ENCODE peak calls at places on chromosomes 2 and 18, in ten cellular contexts. One of them, this sample, is unnamed. For H3K4me1, the result is how much of the 10 kb centered on the place peaks cover.

GRCh38 chr18:78857252-78858150 is 122.1 kb upstream of the SALL3 start:
- DNase-seq in mesendoderm: no peak
- DNase-seq in endothelial cell of umbilical vein: no peak
- DNase-seq in upper lobe of left lung: no peak
- DNase-seq in A549: no peak
- DNase-seq in heart right ventricle: no peak
- DNase-seq in fibroblast of lung: no peak
- DNase-seq in Panc1: no peak
- DNase-seq in HCT116: no peak
- DNase-seq in spleen: no peak
- DNase-seq in this sample: no peak

GRCh38 chr2:147033046-147033445 is 811.8 kb upstream of the ACVR2A start:
- DNase-seq in mesendoderm: no peak
- DNase-seq in endothelial cell of umbilical vein: no peak
- DNase-seq in upper lobe of left lung: no peak
- DNase-seq in A549: no peak
- DNase-seq in heart right ventricle: no peak
- DNase-seq in fibroblast of lung: peak
- DNase-seq in Panc1: no peak
- DNase-seq in HCT116: no peak
- DNase-seq in spleen: no peak
- DNase-seq in this sample: no peak

GRCh38 chr2:210818473-210818872 is 262.1 kb downstream of the CPS1 start:
- DNase-seq in mesendoderm: peak
- DNase-seq in endothelial cell of umbilical vein: no peak
- DNase-seq in upper lobe of left lung: no peak
- DNase-seq in A549: no peak
- DNase-seq in heart right ventricle: no peak
- DNase-seq in fibroblast of lung: no peak
- DNase-seq in Panc1: no peak
- DNase-seq in HCT116: no peak
- DNase-seq in spleen: no peak
- DNase-seq in this sample: no peak

GRCh38 chr18:36828157-36828629 is 609 bp downstream of the TPGS2 start:
- DNase-seq in mesendoderm: peak
- DNase-seq in endothelial cell of umbilical vein: peak
- DNase-seq in upper lobe of left lung: peak
- DNase-seq in A549: peak
- DNase-seq in heart right ventricle: peak
- DNase-seq in fibroblast of lung: peak
- DNase-seq in Panc1: no peak
- DNase-seq in HCT116: peak
- DNase-seq in spleen: no peak
- DNase-seq in this sample: peak

GRCh38 chr2:26621469-26622199 is 19.5 kb downstream of the CIB4 start:
- DNase-seq in mesendoderm: no peak
- DNase-seq in endothelial cell of umbilical vein: no peak
- DNase-seq in upper lobe of left lung: no peak
- DNase-seq in A549: no peak
- DNase-seq in heart right ventricle: no peak
- DNase-seq in fibroblast of lung: no peak
- DNase-seq in Panc1: no peak
- DNase-seq in HCT116: no peak
- DNase-seq in spleen: peak
- DNase-seq in this sample: no peak

GRCh38 chr18:75265255-75265654 is 54.7 kb downstream of the TSHZ1 start:
- DNase-seq in mesendoderm: no peak
- DNase-seq in endothelial cell of umbilical vein: no peak
- DNase-seq in upper lobe of left lung: no peak
- DNase-seq in A549: no peak
- DNase-seq in heart right ventricle: no peak
- DNase-seq in fibroblast of lung: no peak
- DNase-seq in Panc1: no peak
- DNase-seq in HCT116: no peak
- DNase-seq in spleen: no peak
- DNase-seq in this sample: no peak

GRCh38 chr2:127585270-127585807 is 49.9 kb downstream of the MYO7B start:
- DNase-seq in mesendoderm: no peak
- DNase-seq in endothelial cell of umbilical vein: no peak
- DNase-seq in upper lobe of left lung: no peak
- DNase-seq in A549: no peak
- DNase-seq in heart right ventricle: no peak
- DNase-seq in fibroblast of lung: no peak
- DNase-seq in Panc1: no peak
- DNase-seq in HCT116: no peak
- DNase-seq in spleen: no peak
- DNase-seq in this sample: no peak

GRCh38 chr2:57906152-57906732 is 140.4 kb upstream of the VRK2 start:
- DNase-seq in mesendoderm: peak
- DNase-seq in endothelial cell of umbilical vein: peak
- DNase-seq in upper lobe of left lung: no peak
- DNase-seq in A549: peak
- DNase-seq in heart right ventricle: no peak
- DNase-seq in fibroblast of lung: peak
- DNase-seq in Panc1: peak
- DNase-seq in HCT116: no peak
- DNase-seq in spleen: no peak
- DNase-seq in this sample: peak

GRCh38 chr2:54997826-54998225 is 52.4 kb downstream of the RTN4 start:
- DNase-seq in mesendoderm: no peak
- DNase-seq in endothelial cell of umbilical vein: no peak
- DNase-seq in upper lobe of left lung: no peak
- DNase-seq in A549: no peak
- DNase-seq in heart right ventricle: no peak
- DNase-seq in fibroblast of lung: no peak
- DNase-seq in Panc1: no peak
- DNase-seq in HCT116: no peak
- DNase-seq in spleen: no peak
- DNase-seq in this sample: peak

GRCh38 chr2:55003706-55004639 is 46.3 kb downstream of the RTN4 start:
- DNase-seq in mesendoderm: no peak
- DNase-seq in endothelial cell of umbilical vein: no peak
- DNase-seq in upper lobe of left lung: no peak
- DNase-seq in A549: no peak
- DNase-seq in heart right ventricle: no peak
- DNase-seq in fibroblast of lung: no peak
- DNase-seq in Panc1: no peak
- DNase-seq in HCT116: no peak
- DNase-seq in spleen: no peak
- DNase-seq in this sample: no peak

GRCh38 chr2:55000335-55000734 is 49.9 kb downstream of the RTN4 start:
- DNase-seq in mesendoderm: no peak
- DNase-seq in endothelial cell of umbilical vein: no peak
- DNase-seq in upper lobe of left lung: no peak
- DNase-seq in A549: no peak
- DNase-seq in heart right ventricle: no peak
- DNase-seq in fibroblast of lung: no peak
- DNase-seq in Panc1: no peak
- DNase-seq in HCT116: no peak
- DNase-seq in spleen: no peak
- DNase-seq in this sample: no peak

GRCh38 chr2:54995553-54995952 is 54.7 kb downstream of the RTN4 start:
- DNase-seq in mesendoderm: no peak
- DNase-seq in endothelial cell of umbilical vein: no peak
- DNase-seq in upper lobe of left lung: no peak
- DNase-seq in A549: no peak
- DNase-seq in heart right ventricle: no peak
- DNase-seq in fibroblast of lung: no peak
- DNase-seq in Panc1: no peak
- DNase-seq in HCT116: no peak
- DNase-seq in spleen: no peak
- DNase-seq in this sample: no peak

DNA sequence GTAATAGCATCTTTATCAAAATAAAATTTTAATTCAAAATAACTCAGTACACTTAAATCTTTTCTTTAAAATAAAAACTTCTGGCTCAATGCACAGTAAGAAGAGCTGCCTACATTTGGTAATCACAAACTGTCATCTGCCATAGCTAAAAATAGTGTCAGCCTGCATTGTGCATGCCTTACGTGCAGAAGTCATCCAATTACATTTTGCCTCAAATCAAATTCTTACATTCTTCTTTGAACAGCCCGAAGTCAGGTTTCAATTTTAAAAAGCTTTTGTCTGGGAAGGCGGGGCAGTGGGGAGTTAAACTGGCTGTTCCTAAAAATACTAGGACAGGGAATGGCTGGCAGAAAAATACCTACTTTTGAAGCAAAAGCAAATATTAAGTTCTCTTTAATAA is 51.1 kb downstream of the RTN4 start:
- DNase-seq in mesendoderm: no peak
- DNase-seq in endothelial cell of umbilical vein: no peak
- DNase-seq in upper lobe of left lung: no peak
- DNase-seq in A549: no peak
- DNase-seq in heart right ventricle: no peak
- DNase-seq in fibroblast of lung: peak
- DNase-seq in Panc1: no peak
- DNase-seq in HCT116: no peak
- DNase-seq in spleen: no peak
- DNase-seq in this sample: no peak
- H3K4me1 ChIP-seq in mesendoderm: under half
- H3K4me1 ChIP-seq in endothelial cell of umbilical vein: under half
- H3K4me1 ChIP-seq in upper lobe of left lung: under half
- H3K4me1 ChIP-seq in A549: half or more
- H3K4me1 ChIP-seq in heart right ventricle: half or more
- H3K4me1 ChIP-seq in fibroblast of lung: under half
- H3K4me1 ChIP-seq in Panc1: half or more
- H3K4me1 ChIP-seq in HCT116: under half
- H3K4me1 ChIP-seq in spleen: half or more
- H3K4me1 ChIP-seq in this sample: under half

GRCh38 chr18:57793630-57793986 is 9.5 kb downstream of the ATP8B1 start:
- DNase-seq in mesendoderm: no peak
- DNase-seq in endothelial cell of umbilical vein: peak
- DNase-seq in upper lobe of left lung: peak
- DNase-seq in A549: no peak
- DNase-seq in heart right ventricle: no peak
- DNase-seq in fibroblast of lung: no peak
- DNase-seq in Panc1: no peak
- DNase-seq in HCT116: no peak
- DNase-seq in spleen: no peak
- DNase-seq in this sample: no peak

GRCh38 chr18:57794951-57795728 is 8.0 kb downstream of the ATP8B1 start:
- DNase-seq in mesendoderm: no peak
- DNase-seq in endothelial cell of umbilical vein: no peak
- DNase-seq in upper lobe of left lung: no peak
- DNase-seq in A549: no peak
- DNase-seq in heart right ventricle: no peak
- DNase-seq in fibroblast of lung: no peak
- DNase-seq in Panc1: no peak
- DNase-seq in HCT116: no peak
- DNase-seq in spleen: no peak
- DNase-seq in this sample: no peak

GRCh38 chr18:57791192-57791591 is 11.9 kb downstream of the ATP8B1 start:
- DNase-seq in mesendoderm: no peak
- DNase-seq in endothelial cell of umbilical vein: no peak
- DNase-seq in upper lobe of left lung: peak
- DNase-seq in A549: no peak
- DNase-seq in heart right ventricle: no peak
- DNase-seq in fibroblast of lung: no peak
- DNase-seq in Panc1: no peak
- DNase-seq in HCT116: no peak
- DNase-seq in spleen: no peak
- DNase-seq in this sample: no peak

GRCh38 chr18:57791911-57792310 is 11.2 kb downstream of the ATP8B1 start:
- DNase-seq in mesendoderm: no peak
- DNase-seq in endothelial cell of umbilical vein: no peak
- DNase-seq in upper lobe of left lung: no peak
- DNase-seq in A549: no peak
- DNase-seq in heart right ventricle: no peak
- DNase-seq in fibroblast of lung: peak
- DNase-seq in Panc1: no peak
- DNase-seq in HCT116: no peak
- DNase-seq in spleen: no peak
- DNase-seq in this sample: no peak

GRCh38 chr18:57792741-57793629 is 10.1 kb downstream of the ATP8B1 start:
- DNase-seq in mesendoderm: no peak
- DNase-seq in endothelial cell of umbilical vein: peak
- DNase-seq in upper lobe of left lung: peak
- DNase-seq in A549: no peak
- DNase-seq in heart right ventricle: no peak
- DNase-seq in fibroblast of lung: no peak
- DNase-seq in Panc1: no peak
- DNase-seq in HCT116: no peak
- DNase-seq in spleen: no peak
- DNase-seq in this sample: no peak
- H3K4me3 ChIP-seq in mesendoderm: no peak
- H3K4me3 ChIP-seq in endothelial cell of umbilical vein: no peak
- H3K4me3 ChIP-seq in upper lobe of left lung: no peak
- H3K4me3 ChIP-seq in A549: no peak
- H3K4me3 ChIP-seq in heart right ventricle: no peak
- H3K4me3 ChIP-seq in fibroblast of lung: peak
- H3K4me3 ChIP-seq in Panc1: peak
- H3K4me3 ChIP-seq in HCT116: no peak
- H3K4me3 ChIP-seq in spleen: no peak
- H3K4me3 ChIP-seq in this sample: no peak

DNA sequence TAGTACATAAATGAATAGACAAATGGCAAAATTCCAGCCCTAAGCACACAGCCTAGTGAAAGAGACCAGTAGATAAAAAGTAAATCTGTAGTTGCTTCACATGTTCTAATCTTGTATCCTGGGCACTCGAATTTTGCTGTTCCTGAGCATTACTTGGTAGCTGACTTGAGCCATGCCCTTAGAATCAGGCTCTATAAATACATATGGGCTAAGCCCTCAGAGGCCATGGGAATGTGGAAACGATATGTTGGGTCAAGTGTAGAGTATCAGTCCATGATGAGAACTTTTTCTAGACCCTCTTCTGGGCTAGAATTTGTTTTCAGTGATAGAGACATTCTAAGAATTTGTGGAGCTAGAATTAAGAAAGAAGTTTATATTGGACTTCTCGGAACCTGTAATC is 21.9 kb downstream of the ELAC1 start:
- DNase-seq in mesendoderm: no peak
- DNase-seq in endothelial cell of umbilical vein: no peak
- DNase-seq in upper lobe of left lung: no peak
- DNase-seq in A549: no peak
- DNase-seq in heart right ventricle: no peak
- DNase-seq in fibroblast of lung: no peak
- DNase-seq in Panc1: no peak
- DNase-seq in HCT116: no peak
- DNase-seq in spleen: no peak
- DNase-seq in this sample: no peak
- H3K4me1 ChIP-seq in mesendoderm: under half
- H3K4me1 ChIP-seq in endothelial cell of umbilical vein: under half
- H3K4me1 ChIP-seq in upper lobe of left lung: under half
- H3K4me1 ChIP-seq in A549: under half
- H3K4me1 ChIP-seq in heart right ventricle: under half
- H3K4me1 ChIP-seq in fibroblast of lung: under half
- H3K4me1 ChIP-seq in Panc1: under half
- H3K4me1 ChIP-seq in HCT116: under half
- H3K4me1 ChIP-seq in spleen: under half
- H3K4me1 ChIP-seq in this sample: under half

DNA sequence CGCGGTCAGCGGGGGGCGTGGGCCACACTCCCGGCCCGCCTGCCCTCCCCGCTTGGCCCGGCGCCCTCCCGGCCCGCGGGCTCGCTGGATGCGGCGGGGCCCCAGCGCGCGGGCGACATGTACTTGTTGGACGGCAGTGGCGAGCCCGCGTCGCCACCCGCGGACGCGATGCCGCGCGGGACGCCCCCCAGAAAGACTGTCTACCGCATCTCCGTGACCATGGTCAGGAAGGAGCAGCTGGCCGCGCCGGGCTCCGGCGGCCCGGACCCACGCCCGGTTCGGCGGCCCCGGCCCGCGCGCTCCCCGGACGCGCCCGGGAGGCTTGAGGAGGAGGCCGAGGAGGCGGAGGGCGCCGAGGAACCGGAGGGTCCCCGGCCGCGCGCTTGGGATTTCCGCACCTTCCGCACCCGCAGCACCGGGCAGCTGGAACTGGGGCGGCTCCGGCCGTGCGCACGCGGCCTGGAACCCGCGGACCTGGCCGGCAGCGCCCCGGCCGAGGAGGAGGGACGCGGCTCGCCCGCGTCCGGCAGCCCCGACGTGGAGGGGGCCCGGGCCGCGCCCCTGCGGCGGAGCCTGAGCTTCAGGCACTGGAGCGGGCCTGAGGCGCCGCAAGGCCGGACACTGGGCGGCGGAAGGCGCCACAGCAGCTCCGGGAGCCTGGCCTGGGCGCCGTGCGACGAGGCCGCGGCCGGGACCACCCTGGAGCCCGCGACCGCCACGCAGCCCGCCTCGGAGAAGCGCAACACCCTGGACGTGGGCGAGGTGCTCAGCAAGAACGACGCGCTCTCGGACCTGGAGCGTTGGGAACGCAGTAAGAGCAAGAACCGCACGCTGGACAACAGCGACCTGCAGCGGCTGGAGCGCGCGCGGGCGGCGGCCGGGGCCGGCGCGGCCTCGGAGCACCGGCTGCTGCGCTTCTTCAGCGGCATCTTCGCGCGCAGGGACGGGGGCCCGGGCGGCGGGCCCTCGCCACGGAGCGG is 176.4 kb downstream of the AGAP1 start:
- DNase-seq in mesendoderm: peak
- DNase-seq in endothelial cell of umbilical vein: peak
- DNase-seq in upper lobe of left lung: peak
- DNase-seq in A549: peak
- DNase-seq in heart right ventricle: peak
- DNase-seq in fibroblast of lung: peak
- DNase-seq in Panc1: no peak
- DNase-seq in HCT116: no peak
- DNase-seq in spleen: no peak
- DNase-seq in this sample: peak
- H3K4me3 ChIP-seq in mesendoderm: no peak
- H3K4me3 ChIP-seq in endothelial cell of umbilical vein: no peak
- H3K4me3 ChIP-seq in upper lobe of left lung: no peak
- H3K4me3 ChIP-seq in A549: peak
- H3K4me3 ChIP-seq in heart right ventricle: no peak
- H3K4me3 ChIP-seq in fibroblast of lung: no peak
- H3K4me3 ChIP-seq in Panc1: peak
- H3K4me3 ChIP-seq in HCT116: peak
- H3K4me3 ChIP-seq in spleen: peak
- H3K4me3 ChIP-seq in this sample: peak

This sample was measured in GM23338.